ENCODE peak calls at places on chromosomes 16 and 17, in four cellular contexts. E, P, A and M are unnamed samples.

GRCh38 chr17:57541472-57542394 is 203.4 kb downstream of the CCDC182 start:
- DNase-seq in P (peak; percentile 50), E (no peak), A (no peak), M (no peak)

GRCh38 chr17:72955391-72956140 is 136.9 kb downstream of the SLC39A11 start:
- DNase-seq in A (no peak), P (no peak), E (no peak), M (no peak)

GRCh38 chr17:35345926-35346771 is 27.3 kb downstream of the SLFN11 start:
- DNase-seq in A (peak; percentile 75), E (peak; percentile 84), P (peak; percentile 53), M (no peak)

GRCh38 chr16:66619534-66620418 is 15.3 kb downstream of the CMTM3 start:
- DNase-seq in P (peak; percentile 65), A (no peak), E (peak; percentile 66), M (no peak)

GRCh38 chr17:73548620-73549311 is 95.5 kb downstream of the SDK2 start:
- DNase-seq in A (no peak), P (no peak), E (no peak), M (no peak)

GRCh38 chr16:74726736-74727135 is 26.1 kb upstream of the MLKL start:
- DNase-seq in A (peak; percentile 72), P (no peak), E (peak; percentile 81), M (peak; percentile 58)

GRCh38 chr16:1721372-1721771 is 15.4 kb downstream of the MAPK8IP3 start:
- DNase-seq in E (no peak), P (no peak), A (no peak), M (no peak)

GRCh38 chr16:23148513-23149266 is 562 bp downstream of the USP31 start:
- DNase-seq in P (peak; percentile 22), E (no peak), A (peak; percentile 34), M (peak; percentile 71)

GRCh38 chr16:24178496-24178895 is 77.6 kb upstream of the CACNG3 start:
- DNase-seq in E (peak; percentile 49), P (no peak), A (peak; percentile 55), M (no peak)

GRCh38 chr17:2034806-2035548 is 5.0 kb downstream of the DPH1 start:
- DNase-seq in A (no peak), P (peak; percentile 56), E (peak; percentile 13), M (no peak)

GRCh38 chr17:19387921-19388521 is 1.0 kb upstream of the MFAP4 start:
- DNase-seq in E (peak; percentile 89), P (peak; percentile 76), A (no peak), M (no peak)

GRCh38 chr17:14840616-14841231 is 424.4 kb downstream of the PMP22 start:
- DNase-seq in A (no peak), P (peak; percentile 84), E (no peak), M (no peak)

GRCh38 chr17:57107498-57108101 is 22.6 kb downstream of the AKAP1 start:
- DNase-seq in P (peak; percentile 42), E (no peak), A (no peak), M (no peak)

GRCh38 chr17:3879591-3880417 is 13.0 kb downstream of the CAMKK1 start:
- DNase-seq in E (no peak), A (peak; percentile 61), P (no peak), M (no peak)

GRCh38 chr16:66668777-66669444 is 27.6 kb downstream of the CMTM4 start:
- DNase-seq in P (peak; percentile 66), E (no peak), A (no peak), M (no peak)

GRCh38 chr17:49699967-49700575 is 7.7 kb downstream of the SLC35B1 start:
- DNase-seq in E (no peak), A (no peak), P (no peak), M (no peak)

GRCh38 chr16:53884748-53885147 is 180.8 kb downstream of the FTO start:
- DNase-seq in P (peak; percentile 22), E (no peak), A (no peak), M (no peak)

GRCh38 chr17:7854851-7855642 is at the start of gene TMEM88:
- DNase-seq in A (peak; percentile 81), P (no peak), E (peak; percentile 88), M (no peak)

DNA sequence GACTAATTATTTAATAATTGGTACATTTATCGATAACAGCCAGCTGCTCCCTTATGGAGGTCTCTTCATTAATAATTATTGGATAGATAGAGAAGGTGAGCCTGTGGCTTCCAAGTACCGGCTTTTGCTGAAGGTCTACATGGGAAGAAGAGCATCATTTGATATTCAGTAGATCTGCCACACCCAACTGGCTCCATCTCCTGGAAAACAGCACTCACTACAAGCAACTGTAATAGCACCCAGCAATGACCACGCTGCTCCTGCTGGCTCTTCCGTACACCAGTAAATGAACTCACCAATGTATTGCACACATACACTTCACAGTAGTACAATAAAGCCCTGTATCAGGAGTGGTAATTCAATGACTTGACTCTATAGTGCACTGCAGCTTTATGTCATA is 19.5 kb downstream of the MARVELD3 start:
- DNase-seq in A (no peak), P (peak; percentile 38), E (peak; percentile 63), M (no peak)
- H4K5ac ChIP-seq in A (no peak overlapping the region), P (no peak overlapping the region), E (no peak overlapping the region), M (no peak overlapping the region)

DNA sequence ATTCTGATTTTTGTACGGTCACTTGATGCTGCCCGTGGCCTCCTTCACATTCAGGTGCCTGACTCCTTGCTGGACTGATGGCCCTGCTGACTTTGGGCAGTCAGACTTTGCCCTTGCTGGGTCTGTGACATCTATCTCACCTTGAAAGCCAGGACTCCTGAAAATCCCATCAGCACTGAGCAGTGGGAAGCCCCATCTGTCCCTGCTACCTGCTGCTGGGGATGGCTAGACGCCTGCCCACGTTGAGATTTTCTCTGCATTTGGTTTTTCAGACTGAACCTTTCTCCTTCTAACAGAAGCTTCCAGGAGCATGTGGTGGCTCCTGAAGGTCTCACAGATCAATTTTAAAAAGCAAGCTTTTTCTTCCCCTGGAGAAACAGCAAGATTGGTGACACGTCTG is 10.2 kb upstream of the ZNF18 start:
- DNase-seq in A (no peak), P (no peak), E (no peak), M (no peak)
- H4K5ac ChIP-seq in A (no peak overlapping the region), P (no peak overlapping the region), E (no peak overlapping the region), M (no peak overlapping the region)

DNA sequence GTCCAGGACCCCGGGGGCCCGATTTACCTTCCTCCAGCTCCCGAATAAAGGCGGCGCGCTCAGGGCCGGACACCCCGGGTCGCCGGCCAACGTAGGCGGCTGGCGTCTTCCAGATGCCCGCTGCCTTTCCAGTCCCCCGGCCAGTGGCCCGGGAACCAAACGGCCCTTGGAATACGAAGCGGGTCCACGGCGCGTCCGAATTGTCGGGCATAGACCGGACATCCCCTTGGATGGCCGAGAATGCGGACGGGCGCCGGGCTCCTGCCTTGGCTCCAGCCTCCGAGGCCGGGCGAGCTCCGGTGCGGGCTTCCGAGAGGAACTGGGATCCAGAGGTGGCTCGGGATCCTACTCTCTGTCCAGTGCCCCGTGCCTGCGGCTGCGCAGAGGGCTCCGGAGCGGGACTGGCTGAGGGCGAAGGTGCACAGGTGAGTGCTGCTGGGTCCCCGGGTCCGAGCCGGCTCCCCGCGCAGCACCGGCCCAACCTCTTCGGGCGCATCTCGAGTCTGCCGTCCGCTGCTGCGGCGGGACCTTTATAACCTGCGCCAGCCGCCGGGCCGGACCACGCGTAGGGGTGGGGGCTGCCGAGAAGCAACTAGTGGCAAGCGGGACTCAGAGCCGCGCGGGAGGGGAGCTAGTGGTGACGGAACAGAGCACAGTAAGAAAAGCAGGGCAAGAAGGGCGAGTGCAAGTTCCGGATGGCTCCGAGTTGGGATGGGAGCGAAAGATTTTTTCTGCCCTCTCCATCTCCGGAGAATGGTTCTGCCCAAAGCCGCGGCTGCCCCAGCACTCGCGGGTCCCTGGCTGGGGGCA is at the start of gene HAP1:
- DNase-seq in P (peak; percentile 8), A (peak; percentile 84), E (peak; percentile 69), M (peak; percentile 93)
- H4K5ac ChIP-seq in P (no peak within 1 kb of the TSS), A (no peak within 1 kb of the TSS), E (no peak within 1 kb of the TSS), M (peak within 1 kb of the TSS; percentile 93)

DNA sequence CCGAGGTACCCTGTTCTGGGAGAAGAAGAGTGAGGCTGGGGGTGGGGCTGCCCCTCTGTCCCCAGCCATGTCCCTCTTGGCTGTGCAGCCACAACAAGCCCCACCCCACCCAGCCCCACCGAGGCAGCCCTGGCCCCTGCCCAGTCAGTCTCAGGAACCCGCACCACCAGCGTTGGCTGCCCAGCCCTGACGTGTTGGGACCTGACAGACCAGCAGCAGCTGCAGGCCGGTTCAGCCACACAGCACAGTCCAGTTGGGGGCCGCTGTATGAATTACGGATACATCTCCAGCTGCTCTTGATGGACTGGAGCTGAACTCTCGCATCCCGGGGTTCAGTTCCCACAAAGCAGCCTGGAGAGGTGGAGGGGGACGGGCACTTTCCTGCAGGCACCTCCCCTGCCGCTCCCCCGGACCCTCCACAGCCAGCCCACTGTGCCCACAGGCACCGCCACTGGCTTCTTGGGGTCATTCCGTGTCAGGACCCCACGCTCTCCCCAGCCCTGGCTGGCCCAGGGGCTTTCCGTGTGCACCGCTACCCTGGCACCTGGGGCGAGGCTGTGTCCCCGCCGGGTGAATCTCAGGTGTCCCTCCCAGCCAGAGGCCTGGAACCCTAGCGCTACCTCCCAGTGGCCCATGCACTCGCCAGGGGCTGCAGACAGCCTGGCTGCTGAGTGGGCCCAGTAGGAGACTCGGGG is 7.1 kb downstream of the CDH15 start:
- DNase-seq in A (no peak), P (no peak), E (no peak), M (no peak)
- H4K5ac ChIP-seq in A (no peak overlapping the region), P (no peak overlapping the region), E (no peak overlapping the region), M (no peak overlapping the region)

GRCh38 chr16:19858654-19859018 is 26.0 kb downstream of the GPRC5B start:
- DNase-seq in A (no peak), P (no peak), E (no peak), M (no peak)
- H4K5ac ChIP-seq in A (no peak overlapping the region), P (no peak overlapping the region), E (no peak overlapping the region), M (peak overlapping the region; percentile 32)

GRCh38 chr17:47856830-47857229 is 5.9 kb upstream of the SP6 start:
- DNase-seq in A (no peak), E (no peak), P (no peak), M (no peak)
- H4K5ac ChIP-seq in A (no peak overlapping the region), E (no peak overlapping the region), P (no peak overlapping the region), M (no peak overlapping the region)

GRCh38 chr17:18183334-18184142 is at the start of gene ALKBH5:
- DNase-seq in A (peak; percentile 100), E (peak; percentile 100), P (peak; percentile 100), M (peak; percentile 94)
- H4K5ac ChIP-seq in A (no peak within 1 kb of the TSS), E (no peak within 1 kb of the TSS), P (peak within 1 kb of the TSS; percentile 99), M (peak within 1 kb of the TSS; percentile 98)